ENCODE peak calls at places on chromosomes 1 and 21, in eight cellular contexts. G is IMR-90, Q is fibroblast of mammary gland, W is cardiac muscle cell, A is colonic mucosa, D is BE2C, X is right lobe of liver, H is RWPE1. J is an unnamed sample.

GRCh38 chr1:151989131-151989868 is 4.4 kb downstream of the S100A10 start:
- DNase-seq in G (peak), Q (peak), W (no peak), A (peak), D (no peak), X (peak), H (peak), J (no peak)

GRCh38 chr1:226349801-226350503 is 41.0 kb upstream of the LIN9 start:
- DNase-seq in G (no peak), Q (no peak), W (no peak), A (peak), D (no peak), X (no peak), H (no peak), J (no peak)

GRCh38 chr1:10860218-10860617 is 63.8 kb upstream of the CASZ1 start:
- DNase-seq in G (no peak), Q (no peak), W (no peak), A (no peak), D (no peak), X (no peak), H (no peak), J (no peak)

GRCh38 chr1:43849670-43850069 is 83.9 kb upstream of the ARTN start:
- DNase-seq in G (no peak), Q (no peak), W (peak), A (peak), D (no peak), X (no peak), H (no peak), J (no peak)

GRCh38 chr1:156359973-156360372 is 9.0 kb upstream of the RHBG start:
- DNase-seq in G (peak), Q (peak), W (peak), A (no peak), D (peak), X (no peak), H (no peak), J (no peak)

GRCh38 chr1:202807367-202807925 is 775 bp downstream of the KDM5B start:
- DNase-seq in G (peak), Q (no peak), W (peak), A (peak), D (peak), X (peak), H (peak), J (no peak)

GRCh38 chr1:47941609-47942237 is 55.5 kb downstream of the TRABD2B start:
- DNase-seq in G (no peak), Q (peak), W (no peak), A (no peak), D (no peak), X (no peak), H (peak), J (no peak)

GRCh38 chr1:37814257-37814656 is 6.2 kb upstream of the YRDC start:
- DNase-seq in G (no peak), Q (peak), W (no peak), A (no peak), D (no peak), X (no peak), H (no peak), J (no peak)

GRCh38 chr1:235919127-235919796 is 52.6 kb upstream of the LYST start:
- DNase-seq in G (no peak), Q (peak), W (no peak), A (no peak), D (no peak), X (no peak), H (no peak), J (no peak)

GRCh38 chr1:110341872-110342331 is 2.7 kb downstream of the RBM15 start:
- DNase-seq in G (no peak), Q (no peak), W (no peak), A (no peak), D (no peak), X (no peak), H (no peak), J (no peak)

GRCh38 chr1:41650176-41650519 is 165.7 kb upstream of the EDN2 start:
- DNase-seq in G (no peak), Q (peak), W (no peak), A (no peak), D (no peak), X (peak), H (no peak), J (no peak)

GRCh38 chr1:17207966-17208418 is 3.1 kb downstream of the PADI1 start:
- DNase-seq in G (peak), Q (peak), W (no peak), A (no peak), D (no peak), X (no peak), H (peak), J (no peak)

GRCh38 chr1:99566290-99567021 is 79.5 kb upstream of the PALMD start:
- DNase-seq in G (no peak), Q (no peak), W (no peak), A (no peak), D (no peak), X (no peak), H (no peak), J (no peak)

GRCh38 chr1:115186871-115187270 is 97.6 kb upstream of the TSPAN2 start:
- DNase-seq in G (no peak), Q (no peak), W (no peak), A (no peak), D (no peak), X (no peak), H (no peak), J (no peak)

GRCh38 chr1:110616587-110616986 is 10.4 kb upstream of the KCNA2 start:
- DNase-seq in G (peak), Q (peak), W (no peak), A (no peak), D (peak), X (no peak), H (no peak), J (no peak)

GRCh38 chr1:153506831-153507413 is 28.9 kb downstream of the S100A6 start:
- DNase-seq in G (peak), Q (peak), W (no peak), A (peak), D (no peak), X (peak), H (peak), J (no peak)

GRCh38 chr1:45543599-45544417 is 6.8 kb upstream of the AKR1A1 start:
- DNase-seq in G (no peak), Q (no peak), W (peak), A (peak), D (no peak), X (peak), H (no peak), J (no peak)

GRCh38 chr1:36699113-36699512 is 216.4 kb upstream of the CSF3R start:
- DNase-seq in G (no peak), Q (no peak), W (no peak), A (no peak), D (no peak), X (no peak), H (no peak), J (no peak)

GRCh38 chr1:197327776-197328364 is 59.8 kb downstream of the CRB1 start:
- DNase-seq in G (peak), Q (peak), W (no peak), A (no peak), D (no peak), X (no peak), H (peak), J (no peak)

GRCh38 chr1:114369930-114370329 is 141.1 kb downstream of the TRIM33 start:
- DNase-seq in G (no peak), Q (no peak), W (no peak), A (no peak), D (no peak), X (no peak), H (no peak), J (no peak)

GRCh38 chr1:46603481-46603857 is 599 bp downstream of the MKNK1 start:
- DNase-seq in G (no peak), Q (no peak), W (no peak), A (no peak), D (no peak), X (no peak), H (no peak), J (no peak)

GRCh38 chr21:30552782-30553181 is 8.3 kb downstream of the KRTAP19-7 start:
- DNase-seq in G (no peak), Q (no peak), W (no peak), A (no peak), D (no peak), X (no peak), H (no peak), J (no peak)

GRCh38 chr1:3483801-3484444 is 29.5 kb downstream of the ARHGEF16 start:
- DNase-seq in G (no peak), Q (peak), W (peak), A (peak), D (peak), X (peak), H (peak), J (no peak)

GRCh38 chr21:43603641-43604504 is 55.4 kb downstream of the HSF2BP start:
- DNase-seq in G (peak), Q (peak), W (no peak), A (no peak), D (peak), X (no peak), H (no peak), J (no peak)

GRCh38 chr21:17389311-17389710 is 123.5 kb upstream of the CXADR start:
- DNase-seq in G (no peak), Q (no peak), W (no peak), A (no peak), D (no peak), X (no peak), H (no peak), J (no peak)

GRCh38 chr1:9763914-9764313 is 59.9 kb downstream of the CLSTN1 start:
- DNase-seq in G (no peak), Q (no peak), W (no peak), A (no peak), D (no peak), X (no peak), H (no peak), J (no peak)

GRCh38 chr1:226181996-226182714 is 4.4 kb downstream of the ACBD3 start:
- DNase-seq in G (peak), Q (peak), W (peak), A (peak), D (peak), X (peak), H (peak), J (no peak)

GRCh38 chr1:33337994-33338494 is 17.1 kb upstream of the A3GALT2 start:
- DNase-seq in G (peak), Q (peak), W (no peak), A (no peak), D (no peak), X (no peak), H (no peak), J (no peak)

GRCh38 chr1:181097242-181097641 is 8.7 kb downstream of the IER5 start:
- DNase-seq in G (peak), Q (peak), W (no peak), A (no peak), D (peak), X (no peak), H (no peak), J (no peak)

GRCh38 chr1:99858285-99858684 is 8.1 kb downstream of the AGL start:
- DNase-seq in G (no peak), Q (no peak), W (no peak), A (no peak), D (no peak), X (no peak), H (no peak), J (no peak)

GRCh38 chr1:46301406-46302090 is 1.9 kb downstream of the LRRC41 start:
- DNase-seq in G (peak), Q (peak), W (no peak), A (peak), D (peak), X (no peak), H (no peak), J (no peak)

GRCh38 chr1:27574001-27574781 is 29.8 kb downstream of the AHDC1 start:
- DNase-seq in G (no peak), Q (no peak), W (no peak), A (no peak), D (peak), X (no peak), H (no peak), J (no peak)

GRCh38 chr1:113545210-113545609 is 154.9 kb downstream of the MAGI3 start:
- DNase-seq in G (no peak), Q (no peak), W (no peak), A (no peak), D (no peak), X (no peak), H (peak), J (no peak)

GRCh38 chr1:112493351-112493750 is 15.4 kb upstream of the WNT2B start:
- DNase-seq in G (no peak), Q (no peak), W (no peak), A (no peak), D (no peak), X (no peak), H (no peak), J (no peak)

GRCh38 chr21:33488936-33489335 is 2.6 kb downstream of the DNAJC28 start:
- DNase-seq in G (no peak), Q (no peak), W (no peak), A (no peak), D (no peak), X (no peak), H (no peak), J (no peak)

GRCh38 chr1:232302376-232303049 is 327.4 kb downstream of the SIPA1L2 start:
- DNase-seq in G (no peak), Q (no peak), W (no peak), A (no peak), D (no peak), X (no peak), H (no peak), J (no peak)

GRCh38 chr1:8315573-8316475 is 2.1 kb upstream of the SLC45A1 start:
- DNase-seq in G (no peak), Q (no peak), W (no peak), A (no peak), D (no peak), X (no peak), H (no peak), J (no peak)
- TF ChIP-seq CTCF in G (peak), Q (peak), W (peak), A (no peak), D (peak), X (no peak), H (no peak), J (peak)

GRCh38 chr1:67532452-67533216 is 102.4 kb upstream of the SERBP1 start:
- DNase-seq in G (peak), Q (peak), W (peak), A (peak), D (peak), X (no peak), H (peak), J (no peak)

GRCh38 chr1:67537647-67538018 is 107.4 kb upstream of the SERBP1 start:
- DNase-seq in G (no peak), Q (no peak), W (no peak), A (no peak), D (no peak), X (no peak), H (no peak), J (no peak)

GRCh38 chr1:67534627-67535065 is 104.4 kb upstream of the SERBP1 start:
- DNase-seq in G (peak), Q (peak), W (no peak), A (no peak), D (no peak), X (no peak), H (no peak), J (no peak)

GRCh38 chr1:67536957-67537646 is 106.9 kb upstream of the SERBP1 start:
- DNase-seq in G (no peak), Q (no peak), W (no peak), A (no peak), D (no peak), X (no peak), H (no peak), J (no peak)

GRCh38 chr1:67535474-67535873 is 105.3 kb upstream of the SERBP1 start:
- DNase-seq in G (peak), Q (peak), W (peak), A (peak), D (peak), X (peak), H (peak), J (no peak)
- TF ChIP-seq CTCF in G (peak), Q (peak), W (peak), A (peak), D (peak), X (peak), H (peak), J (peak)

DNA sequence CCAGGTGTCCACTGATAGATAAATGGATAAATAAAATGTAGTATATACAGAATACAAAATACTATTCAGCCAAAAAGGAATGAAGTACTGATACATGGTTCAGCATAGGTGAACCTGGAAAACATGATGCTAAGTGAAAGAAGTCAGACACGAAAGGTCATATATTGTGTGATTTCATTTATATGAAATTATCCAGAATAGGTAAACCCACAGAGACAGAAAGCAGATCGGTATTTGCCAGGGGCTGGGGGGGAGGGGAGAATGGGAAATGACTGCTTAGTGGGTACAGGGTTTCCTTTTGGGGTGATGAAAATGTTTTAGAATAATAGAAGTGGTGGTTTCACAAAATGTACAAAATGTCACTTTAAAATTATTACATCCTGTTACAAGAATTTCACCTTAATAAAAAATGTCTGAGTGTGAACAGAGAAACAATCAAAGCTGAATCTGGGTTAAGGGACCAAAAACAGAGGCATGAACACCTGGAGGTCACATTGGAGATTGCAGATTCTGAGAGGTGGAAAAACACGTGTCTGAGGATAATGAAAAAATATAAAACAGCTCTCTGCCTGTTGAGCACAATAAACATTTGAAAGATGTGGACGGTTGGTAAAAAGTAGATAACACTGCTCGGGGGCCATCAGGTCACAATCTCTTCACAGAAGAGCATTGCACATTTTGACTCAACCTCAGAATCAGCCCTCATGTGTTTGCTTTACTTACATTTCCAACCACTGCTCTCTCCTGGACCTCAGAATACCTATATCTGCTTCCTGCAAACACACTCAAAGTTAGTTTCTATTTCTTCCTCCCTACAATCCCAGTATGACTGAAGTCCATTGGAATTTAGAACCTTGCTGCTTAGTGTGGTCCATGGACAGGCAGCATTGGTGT is 3.3 kb downstream of the SLAMF6 start:
- DNase-seq in G (no peak), Q (no peak), W (no peak), A (no peak), D (no peak), X (no peak), H (peak), J (no peak)
- TF ChIP-seq CTCF in G (no peak), Q (no peak), W (no peak), A (no peak), D (no peak), X (no peak), H (no peak), J (no peak)

DNA sequence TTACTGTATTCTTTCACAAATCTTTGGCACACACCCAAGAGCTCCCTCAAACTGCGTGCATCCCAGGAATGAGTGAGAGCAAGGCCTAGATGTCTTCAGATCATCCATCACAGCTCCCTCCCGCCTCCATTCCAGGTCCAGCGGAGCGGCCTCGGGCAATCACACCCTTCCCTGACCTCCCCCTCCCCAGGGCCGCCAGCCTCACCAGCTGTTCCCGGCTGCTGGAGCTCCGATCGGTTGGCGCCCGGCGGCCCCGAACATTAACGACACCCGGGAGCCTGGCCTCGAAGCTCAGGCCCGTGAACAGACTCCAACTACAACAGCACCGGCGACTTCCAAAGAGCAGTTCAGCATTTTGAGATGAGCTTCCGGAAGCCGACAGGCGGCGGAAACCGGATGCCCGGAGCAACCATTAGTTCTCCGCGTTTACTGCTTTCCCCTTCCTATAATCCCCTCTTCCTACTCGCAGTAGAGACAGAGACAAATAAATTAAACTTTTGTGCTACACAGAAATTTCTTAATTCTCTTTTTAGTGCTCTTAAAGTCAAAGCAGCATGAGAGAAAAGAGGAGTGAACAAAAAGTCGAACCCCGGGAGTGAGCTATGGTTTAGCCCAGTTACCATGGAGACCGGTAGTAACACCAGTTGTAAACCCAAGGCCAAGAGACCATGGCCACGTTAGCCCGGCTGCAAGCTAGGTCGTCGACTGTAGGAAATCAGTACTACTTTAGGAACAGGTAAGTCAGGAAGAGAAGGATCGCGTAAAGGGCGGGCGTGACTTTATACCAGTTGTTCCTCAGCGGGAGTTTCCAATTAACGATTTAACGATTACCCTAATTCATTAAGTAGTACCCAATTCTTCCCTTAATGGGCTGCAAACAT is at the start of the genes GPATCH2 and SPATA17:
- DNase-seq in G (peak), Q (peak), W (peak), A (peak), D (peak), X (peak), H (peak), J (no peak)
- TF ChIP-seq CTCF in G (peak), Q (peak), W (peak), A (peak), D (peak), X (peak), H (no peak), J (peak)

J was measured in chondrocyte.